ENCODE peak calls at places on chromosomes 13 and 19, in six cellular contexts. H is uterus, E is lung, F is endodermal cell, K is psoas muscle, A is mammary epithelial cell. Q is an unnamed sample.

GRCh38 chr13:94435604-94436226 is 43.8 kb downstream of the DCT start:
- DNase-seq in F (no peak), A (peak; percentile 28), E (no peak), K (no peak), H (no peak), Q (no peak)

GRCh38 chr13:110713981-110714797 is 689 bp downstream of the ING1 start:
- DNase-seq in K (peak; percentile 54), H (peak; percentile 62), E (peak; percentile 58), F (peak; percentile 77), A (peak; percentile 50), Q (peak; percentile 62)

GRCh38 chr19:56141416-56141992 is 417 bp downstream of the ZNF444 start:
- DNase-seq in F (no peak), A (peak; percentile 11), K (no peak), E (no peak), H (no peak), Q (no peak)

GRCh38 chr19:52941941-52942370 is 18.7 kb upstream of the ZNF888 start:
- DNase-seq in H (peak; percentile 41), K (peak; percentile 42), E (no peak), F (peak; percentile 74), A (peak; percentile 26), Q (no peak)

GRCh38 chr19:33248954-33249613 is 23.4 kb upstream of the SLC7A10 start:
- DNase-seq in K (no peak), H (no peak), E (no peak), A (no peak), F (no peak), Q (no peak)

GRCh38 chr19:38078302-38078930 is 145.6 kb downstream of the DPF1 start:
- DNase-seq in F (no peak), K (no peak), E (no peak), H (no peak), A (no peak), Q (no peak)

GRCh38 chr13:96984061-96984508 is 10.2 kb downstream of the OXGR1 start:
- DNase-seq in A (peak; percentile 64), K (no peak), H (peak; percentile 45), F (peak; percentile 58), E (peak; percentile 46), Q (no peak)

GRCh38 chr13:28375250-28375930 is 119.5 kb downstream of the FLT1 start:
- DNase-seq in K (no peak), A (no peak), H (no peak), F (no peak), E (no peak), Q (no peak)

GRCh38 chr19:11448410-11448809 is 13.0 kb downstream of the PRKCSH start:
- DNase-seq in A (no peak), E (no peak), K (no peak), H (no peak), F (no peak), Q (no peak)

GRCh38 chr13:47598340-47598911 is 402.6 kb downstream of the SUCLA2 start:
- DNase-seq in H (no peak), E (no peak), A (no peak), K (no peak), F (no peak), Q (no peak)

GRCh38 chr13:100989424-100989823 is 314.8 kb upstream of the TMTC4 start:
- DNase-seq in K (no peak), A (no peak), E (no peak), H (no peak), F (no peak), Q (no peak)

GRCh38 chr19:14553939-14554243 is 18.0 kb downstream of the NDUFB7 start:
- DNase-seq in K (no peak), A (no peak), F (no peak), E (no peak), H (no peak), Q (no peak)
- H3K4me1 ChIP-seq in K (peaks cover 56% of the 10 kb centered on the region), A (peaks cover 58% of the 10 kb centered on the region), F (no peaks in the 10 kb centered on the region), E (peaks cover 5% of the 10 kb centered on the region), H (peaks cover 11% of the 10 kb centered on the region), Q (peaks cover 30% of the 10 kb centered on the region)

DNA sequence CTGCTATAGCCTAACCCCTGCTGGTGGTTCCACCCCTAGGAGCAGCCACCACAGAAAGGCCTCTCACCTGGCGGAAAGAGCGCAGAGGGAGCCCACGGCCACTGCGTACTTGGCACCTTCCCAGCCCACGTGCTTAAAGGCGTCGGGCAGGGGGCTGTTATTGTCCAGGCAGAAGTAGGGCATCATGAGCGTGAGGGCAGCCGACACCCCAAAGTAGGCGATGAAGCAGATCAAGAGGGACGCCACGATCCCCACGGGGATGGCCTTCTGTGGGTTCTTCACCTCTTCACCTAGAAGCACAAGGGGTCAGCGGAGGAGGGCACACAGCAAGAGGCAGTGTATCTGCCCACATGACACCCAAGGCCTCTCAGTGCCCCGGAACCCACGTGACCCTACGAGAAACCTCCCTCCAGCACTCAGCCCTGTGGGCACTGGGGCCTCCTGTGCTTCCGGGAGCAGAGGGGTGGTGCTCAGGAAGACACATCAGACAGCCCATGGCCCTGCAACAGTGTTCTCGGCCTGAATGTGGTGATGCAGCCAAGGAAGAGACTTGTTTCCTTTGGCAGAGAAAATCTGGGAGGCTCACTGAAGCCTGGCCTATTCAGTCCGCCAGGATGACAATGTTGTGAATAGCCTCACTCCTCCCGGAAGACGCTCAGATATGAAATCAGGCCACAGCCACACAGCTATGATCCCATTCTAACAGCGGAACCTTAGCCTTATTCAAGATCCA is 72.1 kb downstream of the SLC7A1 start:
- DNase-seq in F (no peak), A (no peak), H (no peak), K (peak; percentile 66), E (no peak), Q (peak; percentile 91)
- H3K36me3 ChIP-seq in F (peaks cover 48% of the 10 kb centered on the region), A (peaks cover 23% of the 10 kb centered on the region), H (no peaks in the 10 kb centered on the region), K (no peaks in the 10 kb centered on the region), E (peaks cover 1% of the 10 kb centered on the region), Q (peaks cover 36% of the 10 kb centered on the region)

DNA sequence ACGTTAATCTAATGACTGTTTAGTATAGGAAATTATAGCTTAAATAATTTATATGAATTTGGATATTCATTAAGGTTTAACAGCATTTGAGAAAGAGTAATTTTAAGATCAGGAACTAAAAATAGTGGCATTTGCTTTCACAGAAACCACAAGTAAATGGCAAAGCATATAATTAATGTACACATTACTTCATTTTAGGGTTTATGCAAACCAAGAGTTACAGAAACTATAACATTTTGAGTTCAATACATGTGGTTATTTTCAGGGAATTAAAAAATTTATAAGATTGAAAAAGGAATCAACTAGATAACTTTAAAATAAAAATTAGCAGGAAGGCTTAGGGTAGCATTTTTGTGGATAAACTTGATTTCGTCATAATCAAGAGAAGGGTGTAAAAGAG is 151.7 kb upstream of the MIR17HG start:
- DNase-seq in E (no peak), K (no peak), H (no peak), A (no peak), F (no peak), Q (no peak)
- H3K4me1 ChIP-seq in E (no peaks in the 10 kb centered on the region), K (no peaks in the 10 kb centered on the region), H (no peaks in the 10 kb centered on the region), A (no peaks in the 10 kb centered on the region), F (peaks cover 6% of the 10 kb centered on the region), Q (no peaks in the 10 kb centered on the region)

DNA sequence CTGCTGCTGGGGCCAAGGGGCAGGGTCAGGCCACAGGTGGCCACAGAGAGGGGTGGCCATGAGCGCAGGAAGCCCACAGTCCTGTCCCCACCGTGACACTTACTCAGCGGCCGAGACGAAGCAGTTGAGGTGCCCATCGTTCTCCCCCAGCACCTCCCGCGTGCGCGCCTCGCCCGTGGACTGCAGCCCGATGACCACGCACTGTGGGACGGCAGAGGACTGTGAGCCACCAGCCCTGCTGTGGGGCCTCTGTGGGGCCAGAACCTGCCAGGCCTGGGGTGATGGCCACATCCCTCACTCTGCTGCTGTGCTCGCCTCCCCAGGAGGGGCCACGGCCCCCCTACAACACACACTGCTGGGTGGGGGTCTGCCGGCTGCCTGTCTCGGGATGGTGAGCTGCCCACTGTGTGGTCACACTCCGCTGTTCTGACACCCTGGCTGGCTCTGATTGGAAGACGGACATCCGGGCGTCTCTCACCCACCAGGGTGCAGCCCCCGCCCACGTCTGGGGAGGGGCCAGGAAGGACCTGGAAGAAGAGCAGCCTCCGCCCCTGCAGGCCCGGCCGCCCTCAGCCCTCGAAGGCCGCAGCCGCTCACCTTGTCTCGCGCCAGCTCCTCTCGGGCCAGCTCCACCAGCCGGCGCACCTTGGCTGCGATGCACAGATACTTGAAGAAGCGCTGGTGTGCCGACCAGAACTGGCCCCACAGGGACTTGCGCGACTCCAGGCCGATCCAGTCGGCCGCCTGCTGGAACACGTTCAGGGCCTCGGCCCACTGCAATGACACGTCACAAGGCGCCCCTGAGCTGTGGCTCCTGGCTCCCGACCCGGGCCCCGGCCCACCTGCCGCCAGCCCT is 13.2 kb downstream of the GPX4 start:
- DNase-seq in F (peak; percentile 73), K (no peak), A (no peak), H (no peak), E (no peak), Q (no peak)
- H3K36me3 ChIP-seq in F (peaks cover 34% of the 10 kb centered on the region), K (peaks cover 96% of the 10 kb centered on the region), A (peaks cover 20% of the 10 kb centered on the region), H (no peaks in the 10 kb centered on the region), E (peaks cover 8% of the 10 kb centered on the region), Q (peaks cover 85% of the 10 kb centered on the region)

DNA sequence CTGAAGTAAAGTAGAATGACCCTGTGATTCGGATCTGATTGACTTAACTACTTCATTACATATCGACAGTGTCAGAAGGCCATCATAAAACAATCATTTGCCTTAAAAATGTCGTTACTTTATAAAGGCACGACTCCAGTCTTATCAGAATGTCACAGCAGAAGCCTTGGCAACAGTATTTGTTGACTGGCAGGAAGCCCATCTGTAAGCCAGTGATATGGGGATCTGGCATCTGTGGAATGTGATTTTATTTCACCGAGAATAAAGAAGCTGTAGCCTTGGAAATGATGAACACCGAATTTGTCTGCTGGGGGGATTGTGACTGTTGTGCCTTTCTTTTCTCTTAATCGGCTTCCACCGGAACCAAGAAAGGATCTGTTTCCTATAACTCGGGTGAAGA is 362.5 kb downstream of the TDRD3 start:
- DNase-seq in H (no peak), E (peak; percentile 57), K (no peak), F (peak; percentile 58), A (no peak), Q (no peak)
- H3K4me1 ChIP-seq in H (no peaks in the 10 kb centered on the region), E (no peaks in the 10 kb centered on the region), K (no peaks in the 10 kb centered on the region), F (peaks cover 26% of the 10 kb centered on the region), A (peaks cover 5% of the 10 kb centered on the region), Q (no peaks in the 10 kb centered on the region)